ENCODE peak calls at places on chromosomes 13 and 19, in six cellular contexts. V is PC-3, H is SK-N-SH, Q is neural progenitor cell, K is MM.1S, M is HCT116. D is an unnamed sample.

GRCh38 chr19:46373573-46374359 is 26.9 kb downstream of the PPP5C start:
- DNase-seq in V (peak; percentile 95), H (peak; percentile 80), Q (peak; percentile 70), K (no peak), M (no peak), D (peak; percentile 89)

GRCh38 chr19:17855333-17856152 is 4.2 kb upstream of the RPL18A start:
- DNase-seq in V (peak; percentile 91), H (peak; percentile 84), Q (peak; percentile 89), K (peak; percentile 77), M (peak; percentile 51), D (peak; percentile 78)

GRCh38 chr13:88817560-88817959 is 1146.4 kb downstream of the SLITRK5 start:
- DNase-seq in V (no peak), H (no peak), Q (no peak), K (no peak), M (no peak), D (no peak)

GRCh38 chr19:5108866-5109265 is 140.0 kb downstream of the KDM4B start:
- DNase-seq in V (no peak), H (no peak), Q (no peak), K (no peak), M (no peak), D (no peak)

GRCh38 chr13:30841161-30841560 is 64.9 kb upstream of the MEDAG start:
- DNase-seq in V (no peak), H (no peak), Q (no peak), K (no peak), M (no peak), D (peak; percentile 50)

GRCh38 chr13:39451860-39452301 is 151.1 kb downstream of the LHFPL6 start:
- DNase-seq in V (no peak), H (no peak), Q (no peak), K (no peak), M (no peak), D (no peak)

GRCh38 chr13:48230541-48230940 is 2.5 kb upstream of the ITM2B start:
- DNase-seq in V (no peak), H (no peak), Q (no peak), K (no peak), M (no peak), D (no peak)

GRCh38 chr13:88754141-88754540 is 1083.0 kb downstream of the SLITRK5 start:
- DNase-seq in V (no peak), H (no peak), Q (no peak), K (no peak), M (no peak), D (no peak)

GRCh38 chr19:55265173-55265572 is 6.4 kb upstream of the PPP6R1 start:
- DNase-seq in V (no peak), H (no peak), Q (no peak), K (no peak), M (no peak), D (no peak)

GRCh38 chr19:10111405-10111811 is at the start of gene P2RY11:
- DNase-seq in V (no peak), H (peak; percentile 23), Q (no peak), K (no peak), M (no peak), D (no peak)

GRCh38 chr19:16957151-16957662 is 68.4 kb downstream of the F2RL3 start:
- DNase-seq in V (peak; percentile 73), H (no peak), Q (no peak), K (no peak), M (no peak), D (no peak)

GRCh38 chr13:74325106-74325505 is 190.9 kb upstream of the KLF12 start:
- DNase-seq in V (peak; percentile 90), H (peak; percentile 39), Q (no peak), K (no peak), M (no peak), D (peak; percentile 59)

GRCh38 chr13:26401069-26401468 is 147.1 kb downstream of the CDK8 start:
- DNase-seq in V (no peak), H (no peak), Q (no peak), K (no peak), M (no peak), D (no peak)

GRCh38 chr19:17376935-17377600 is at the start of gene PLVAP:
- DNase-seq in V (no peak), H (no peak), Q (no peak), K (no peak), M (no peak), D (no peak)

GRCh38 chr13:37085656-37086055 is 19.8 kb downstream of the CSNK1A1L start:
- DNase-seq in V (no peak), H (no peak), Q (no peak), K (no peak), M (no peak), D (no peak)

GRCh38 chr19:27777726-27778125 is 1435.2 kb downstream of the UQCRFS1 start:
- DNase-seq in V (no peak), H (no peak), Q (no peak), K (no peak), M (no peak), D (no peak)

GRCh38 chr13:78286748-78287147 is 316.6 kb downstream of the POU4F1 start:
- DNase-seq in V (no peak), H (no peak), Q (no peak), K (no peak), M (no peak), D (no peak)

GRCh38 chr13:59337070-59337469 is 826.7 kb downstream of the DIAPH3 start:
- DNase-seq in V (no peak), H (no peak), Q (no peak), K (no peak), M (no peak), D (no peak)

GRCh38 chr13:90238433-90238832 is 1109.1 kb upstream of the MIR17HG start:
- DNase-seq in V (peak; percentile 66), H (no peak), Q (peak; percentile 10), K (no peak), M (no peak), D (no peak)

GRCh38 chr13:102812616-102813287 is 13.8 kb downstream of the BIVM start:
- DNase-seq in V (no peak), H (no peak), Q (peak; percentile 8), K (no peak), M (no peak), D (peak; percentile 44)

GRCh38 chr19:7417671-7418324 is 69.1 kb downstream of the ARHGEF18 start:
- DNase-seq in V (no peak), H (no peak), Q (no peak), K (no peak), M (no peak), D (peak; percentile 16)

GRCh38 chr19:54248016-54248601 is 5.5 kb upstream of the LILRA6 start:
- DNase-seq in V (no peak), H (no peak), Q (no peak), K (peak; percentile 69), M (no peak), D (peak; percentile 37)

GRCh38 chr13:91398413-91399188 is at the start of gene GPC5:
- DNase-seq in V (peak; percentile 57), H (peak; percentile 95), Q (peak; percentile 88), K (peak; percentile 66), M (peak; percentile 10), D (peak; percentile 71)

GRCh38 chr13:73059460-73060250 is 850 bp downstream of the KLF5 start:
- DNase-seq in V (peak; percentile 43), H (no peak), Q (peak; percentile 87), K (peak; percentile 54), M (no peak), D (peak; percentile 62)

GRCh38 chr19:12090807-12091206 is 26.3 kb downstream of the ZNF844 start:
- DNase-seq in V (peak; percentile 35), H (peak; percentile 58), Q (peak; percentile 77), K (peak; percentile 14), M (no peak), D (peak; percentile 78)

DNA sequence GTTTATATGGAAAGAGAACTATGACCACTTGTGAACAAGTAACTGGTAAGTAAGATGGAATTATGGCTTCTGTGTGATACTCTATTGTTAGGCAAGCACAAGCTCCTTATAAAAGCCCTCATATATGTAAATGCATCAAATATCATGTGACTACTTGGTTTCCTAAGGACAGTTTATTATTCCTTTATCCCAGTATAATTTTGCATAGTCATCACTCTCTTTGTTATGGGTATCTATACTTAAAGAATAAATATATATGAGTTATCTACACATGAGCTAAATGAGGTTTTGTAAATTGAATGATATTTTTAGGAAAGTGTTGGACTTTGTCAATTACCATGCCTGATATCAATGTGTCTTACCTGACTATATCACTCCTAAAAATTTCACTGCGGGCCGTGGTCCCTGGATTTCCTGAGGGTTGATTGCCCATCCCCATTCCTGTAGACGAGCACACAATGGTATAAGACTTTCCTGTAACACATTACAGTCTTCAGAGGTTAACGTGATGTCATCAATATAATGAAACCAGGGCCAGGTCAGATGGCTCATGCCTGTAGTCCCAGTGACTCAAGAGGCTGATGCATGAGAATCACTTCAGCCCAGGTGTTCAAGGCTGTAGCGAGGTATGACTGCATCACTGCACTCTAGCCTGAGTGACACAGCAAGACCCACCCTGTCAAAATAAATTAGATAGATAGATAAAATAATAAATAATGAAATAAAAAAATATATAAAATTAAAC is 20.7 kb downstream of the ZNF844 start:
- DNase-seq in V (no peak), H (no peak), Q (no peak), K (no peak), M (no peak), D (no peak)
- TF ChIP-seq EZH2phosphoT487 in V (no peak), H (no peak), Q (no peak), K (no peak), M (no peak), D (no peak)

DNA sequence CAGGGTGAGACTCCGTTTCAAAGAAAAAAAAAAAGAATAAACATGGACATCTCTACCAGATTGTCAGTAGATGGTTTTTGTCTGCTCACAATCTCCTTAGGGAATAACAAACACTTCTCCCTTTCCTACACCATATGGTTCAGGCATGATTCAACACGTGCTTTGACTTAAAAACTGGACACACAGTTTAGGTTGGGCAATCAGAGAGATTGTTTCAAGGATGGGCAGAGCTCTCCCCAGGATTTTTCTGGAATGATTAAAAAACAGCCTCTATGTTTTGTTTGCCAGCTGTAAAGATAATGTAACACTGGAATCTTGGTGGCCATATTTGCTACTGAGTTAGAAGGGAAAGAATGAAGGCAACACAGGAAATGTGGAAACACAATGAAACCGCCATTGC is 150.1 kb upstream of the TSC22D1 start:
- DNase-seq in V (no peak), H (no peak), Q (no peak), K (no peak), M (no peak), D (peak; percentile 93)
- H3K9ac ChIP-seq in V (no peak overlapping the region), H (no peak overlapping the region), Q (no peak overlapping the region), K (no peak overlapping the region), M (no peak overlapping the region), D (peak overlapping the region; percentile 47)

GRCh38 chr19:1245468-1245867 is 2.9 kb upstream of the MIDN start:
- DNase-seq in V (no peak), H (no peak), Q (no peak), K (no peak), M (no peak), D (no peak)
- H3K4me1 ChIP-seq in V (peaks cover 37% of the 10 kb centered on the region), H (peaks cover 17% of the 10 kb centered on the region), Q (peaks cover 8% of the 10 kb centered on the region), K (peaks cover 26% of the 10 kb centered on the region), M (peaks cover 52% of the 10 kb centered on the region), D (peaks cover 37% of the 10 kb centered on the region)

DNA sequence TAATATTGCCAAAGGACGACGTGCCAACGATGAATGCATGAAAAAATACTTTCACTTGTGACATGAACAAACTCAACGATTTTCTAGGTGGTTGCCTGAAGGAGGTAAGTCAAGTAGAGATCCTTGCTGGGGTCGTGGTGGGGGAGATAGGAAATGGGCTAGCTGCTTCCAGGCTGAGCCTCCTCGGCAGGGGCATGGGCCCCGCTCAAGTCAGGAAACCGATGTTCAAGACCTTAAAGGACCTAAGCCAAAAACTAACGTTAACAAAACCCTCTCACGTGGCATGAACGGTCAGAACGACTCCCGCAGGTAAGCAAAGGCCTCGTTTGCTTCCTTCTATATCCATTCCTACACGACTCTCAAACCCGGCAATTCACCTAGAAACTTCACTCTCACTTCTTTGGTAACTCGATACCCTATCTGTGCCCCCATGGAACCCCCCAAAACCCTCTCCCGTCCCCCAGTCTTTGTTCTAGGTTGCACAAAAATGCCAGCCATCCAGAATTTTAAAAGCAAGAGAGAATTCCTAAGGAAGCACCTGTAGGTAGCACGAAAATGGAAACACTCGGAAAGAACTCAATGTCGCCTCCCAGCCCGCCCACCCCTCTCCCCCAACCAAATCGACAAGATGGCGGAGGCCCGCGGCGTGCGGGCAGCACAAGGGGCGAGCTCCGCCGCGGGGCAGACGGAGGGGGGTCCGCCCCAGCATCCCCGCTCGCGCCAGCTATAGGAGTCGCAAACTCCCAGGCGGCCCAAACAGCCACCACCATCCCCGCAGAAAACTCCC is 13.6 kb downstream of the ACP4 start:
- DNase-seq in V (peak; percentile 33), H (peak; percentile 79), Q (peak; percentile 83), K (peak; percentile 30), M (no peak), D (peak; percentile 59)
- TF ChIP-seq EZH2phosphoT487 in V (no peak), H (no peak), Q (no peak), K (no peak), M (no peak), D (no peak)